ENCODE peak calls at places on chromosomes 13 and 19, in five cellular contexts. One of them, this sample, is unnamed. For H3K4me1, the result is how much of the 10 kb centered on the place peaks cover.

GRCh38 chr13:19910336-19911072 is 47.1 kb upstream of the ZMYM5 start:
- DNase-seq in left lung: no peak
- DNase-seq in OCI-LY7: no peak
- DNase-seq in right lobe of liver: no peak
- DNase-seq in BE2C: no peak
- DNase-seq in this sample: no peak

GRCh38 chr19:18507727-18508440 is 14.0 kb downstream of the ELL start:
- DNase-seq in left lung: no peak
- DNase-seq in OCI-LY7: no peak
- DNase-seq in right lobe of liver: no peak
- DNase-seq in BE2C: no peak
- DNase-seq in this sample: no peak

GRCh38 chr13:27953671-27954405 is 15.3 kb downstream of the CDX2 start:
- DNase-seq in right lobe of liver: peak
- DNase-seq in OCI-LY7: no peak
- DNase-seq in left lung: peak
- DNase-seq in BE2C: peak
- DNase-seq in this sample: peak

GRCh38 chr13:51862965-51863364 is 1.2 kb downstream of the CCDC70 start:
- DNase-seq in BE2C: no peak
- DNase-seq in left lung: no peak
- DNase-seq in right lobe of liver: no peak
- DNase-seq in OCI-LY7: no peak
- DNase-seq in this sample: no peak

GRCh38 chr19:55005684-55006488 is 32.2 kb downstream of the GP6 start:
- DNase-seq in left lung: peak
- DNase-seq in right lobe of liver: no peak
- DNase-seq in BE2C: peak
- DNase-seq in OCI-LY7: peak
- DNase-seq in this sample: no peak

GRCh38 chr19:5691930-5692784 is 2.1 kb downstream of the RPL36 start:
- DNase-seq in left lung: no peak
- DNase-seq in OCI-LY7: peak
- DNase-seq in right lobe of liver: no peak
- DNase-seq in BE2C: peak
- DNase-seq in this sample: no peak

GRCh38 chr13:46621133-46621532 is 68.2 kb downstream of the LRCH1 start:
- DNase-seq in OCI-LY7: no peak
- DNase-seq in left lung: no peak
- DNase-seq in right lobe of liver: no peak
- DNase-seq in BE2C: peak
- DNase-seq in this sample: no peak

GRCh38 chr13:44013666-44014291 is 134.1 kb downstream of the LACC1 start:
- DNase-seq in left lung: no peak
- DNase-seq in BE2C: no peak
- DNase-seq in OCI-LY7: no peak
- DNase-seq in right lobe of liver: no peak
- DNase-seq in this sample: peak

GRCh38 chr13:32984857-32985626 is 31.2 kb upstream of the KL start:
- DNase-seq in OCI-LY7: no peak
- DNase-seq in right lobe of liver: no peak
- DNase-seq in BE2C: no peak
- DNase-seq in left lung: no peak
- DNase-seq in this sample: no peak

GRCh38 chr19:52786078-52786463 is 520 bp downstream of the ZNF600 start:
- DNase-seq in OCI-LY7: no peak
- DNase-seq in left lung: no peak
- DNase-seq in BE2C: no peak
- DNase-seq in right lobe of liver: no peak
- DNase-seq in this sample: peak

GRCh38 chr13:95660981-95661581 is 15.9 kb upstream of the DNAJC3 start:
- DNase-seq in left lung: no peak
- DNase-seq in BE2C: peak
- DNase-seq in OCI-LY7: peak
- DNase-seq in right lobe of liver: no peak
- DNase-seq in this sample: no peak

GRCh38 chr13:34435338-34435737 is 506.7 kb upstream of the NBEA start:
- DNase-seq in OCI-LY7: no peak
- DNase-seq in left lung: no peak
- DNase-seq in right lobe of liver: no peak
- DNase-seq in BE2C: peak
- DNase-seq in this sample: no peak

GRCh38 chr13:43357435-43358065 is 334.2 kb downstream of the DNAJC15 start:
- DNase-seq in right lobe of liver: no peak
- DNase-seq in BE2C: no peak
- DNase-seq in left lung: no peak
- DNase-seq in OCI-LY7: no peak
- DNase-seq in this sample: no peak

GRCh38 chr19:46517471-46517870 is 21.8 kb upstream of the PNMA8B start:
- DNase-seq in right lobe of liver: no peak
- DNase-seq in left lung: no peak
- DNase-seq in OCI-LY7: no peak
- DNase-seq in BE2C: no peak
- DNase-seq in this sample: no peak

GRCh38 chr13:112822851-112823250 is 133.0 kb downstream of the ATP11A start:
- DNase-seq in OCI-LY7: no peak
- DNase-seq in right lobe of liver: no peak
- DNase-seq in BE2C: no peak
- DNase-seq in left lung: no peak
- DNase-seq in this sample: peak

GRCh38 chr13:91406619-91407018 is 8.2 kb downstream of the GPC5 start:
- DNase-seq in OCI-LY7: peak
- DNase-seq in BE2C: peak
- DNase-seq in left lung: no peak
- DNase-seq in right lobe of liver: no peak
- DNase-seq in this sample: no peak

GRCh38 chr13:101308247-101309013 is 107.9 kb downstream of the NALCN start:
- DNase-seq in OCI-LY7: no peak
- DNase-seq in BE2C: no peak
- DNase-seq in right lobe of liver: no peak
- DNase-seq in left lung: no peak
- DNase-seq in this sample: no peak

GRCh38 chr19:1942934-1943555 is 2.1 kb downstream of the CSNK1G2 start:
- DNase-seq in BE2C: no peak
- DNase-seq in right lobe of liver: no peak
- DNase-seq in OCI-LY7: peak
- DNase-seq in left lung: no peak
- DNase-seq in this sample: no peak

DNA sequence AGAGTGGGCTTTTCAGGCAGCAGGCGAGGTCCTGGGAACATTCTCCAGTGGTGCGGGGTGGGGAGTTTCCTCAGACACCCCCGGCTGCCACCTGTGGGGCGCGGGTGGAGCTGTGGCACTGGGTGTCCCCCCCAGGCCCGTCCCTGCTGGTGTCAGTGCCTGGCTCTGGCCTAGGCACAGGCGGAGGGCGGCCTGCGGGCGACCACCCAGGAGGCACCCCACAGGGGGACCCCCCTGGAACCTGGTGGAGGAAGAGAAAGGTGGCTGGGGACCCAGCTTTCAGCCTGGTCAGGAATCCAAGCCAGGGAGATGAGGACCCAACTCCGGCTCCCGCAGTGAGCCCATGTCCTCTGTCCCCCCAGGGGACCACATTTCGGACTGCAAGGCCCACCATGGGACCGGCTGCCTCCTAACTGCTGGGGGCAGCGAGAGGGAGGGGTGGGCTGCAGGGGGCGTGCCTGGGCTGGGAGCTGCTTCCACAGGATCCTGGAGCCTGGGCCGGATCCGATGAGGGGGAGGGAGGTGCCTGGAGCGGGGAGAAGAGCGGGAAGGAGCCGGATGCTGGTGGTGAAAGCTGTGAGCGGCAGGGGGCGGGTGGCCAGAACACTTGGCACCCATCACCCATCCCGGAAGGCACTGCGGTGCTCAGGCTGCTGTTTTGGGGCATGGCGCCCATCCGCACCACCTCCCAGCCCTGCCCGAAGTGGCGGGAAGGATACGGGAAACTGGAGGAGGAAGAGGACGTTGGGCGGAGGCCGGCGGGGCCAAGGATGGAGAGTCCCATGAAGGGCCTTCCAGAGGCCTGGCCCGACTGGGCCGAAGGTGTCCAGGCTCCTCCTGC is 5.5 kb upstream of the CTXN1 start:
- DNase-seq in BE2C: no peak
- DNase-seq in OCI-LY7: no peak
- DNase-seq in right lobe of liver: no peak
- DNase-seq in left lung: peak
- DNase-seq in this sample: peak
- H3K4me1 ChIP-seq in BE2C: under half
- H3K4me1 ChIP-seq in OCI-LY7: under half
- H3K4me1 ChIP-seq in right lobe of liver: under half
- H3K4me1 ChIP-seq in left lung: under half
- H3K4me1 ChIP-seq in this sample: under half

GRCh38 chr13:99600318-99600717 is 99.0 kb downstream of the TM9SF2 start:
- DNase-seq in OCI-LY7: peak
- DNase-seq in BE2C: no peak
- DNase-seq in left lung: no peak
- DNase-seq in right lobe of liver: no peak
- DNase-seq in this sample: no peak
- TF ChIP-seq CTCF in OCI-LY7: peak
- TF ChIP-seq CTCF in BE2C: peak
- TF ChIP-seq CTCF in left lung: no peak
- TF ChIP-seq CTCF in right lobe of liver: no peak
- TF ChIP-seq CTCF in this sample: no peak

GRCh38 chr19:44747739-44748425 is 626 bp upstream of the BCL3 start:
- DNase-seq in OCI-LY7: no peak
- DNase-seq in right lobe of liver: peak
- DNase-seq in BE2C: peak
- DNase-seq in left lung: peak
- DNase-seq in this sample: peak
- H3K4me1 ChIP-seq in OCI-LY7: half or more
- H3K4me1 ChIP-seq in right lobe of liver: under half
- H3K4me1 ChIP-seq in BE2C: under half
- H3K4me1 ChIP-seq in left lung: half or more
- H3K4me1 ChIP-seq in this sample: under half

GRCh38 chr13:70960841-70961443 is 852.7 kb upstream of the KLHL1 start:
- DNase-seq in left lung: no peak
- DNase-seq in OCI-LY7: peak
- DNase-seq in BE2C: peak
- DNase-seq in right lobe of liver: no peak
- DNase-seq in this sample: no peak
- TF ChIP-seq CTCF in left lung: no peak
- TF ChIP-seq CTCF in OCI-LY7: peak
- TF ChIP-seq CTCF in BE2C: peak
- TF ChIP-seq CTCF in right lobe of liver: peak
- TF ChIP-seq CTCF in this sample: peak

GRCh38 chr13:97241761-97242160 is 19.6 kb downstream of the MBNL2 start:
- DNase-seq in left lung: no peak
- DNase-seq in OCI-LY7: no peak
- DNase-seq in BE2C: no peak
- DNase-seq in right lobe of liver: no peak
- DNase-seq in this sample: no peak
- H3K4me1 ChIP-seq in left lung: half or more
- H3K4me1 ChIP-seq in OCI-LY7: under half
- H3K4me1 ChIP-seq in BE2C: under half
- H3K4me1 ChIP-seq in right lobe of liver: under half
- H3K4me1 ChIP-seq in this sample: under half

GRCh38 chr13:53743906-53744305 is 715.3 kb downstream of the OLFM4 start:
- DNase-seq in right lobe of liver: no peak
- DNase-seq in left lung: no peak
- DNase-seq in BE2C: no peak
- DNase-seq in OCI-LY7: no peak
- DNase-seq in this sample: no peak
- TF ChIP-seq CTCF in right lobe of liver: no peak
- TF ChIP-seq CTCF in left lung: no peak
- TF ChIP-seq CTCF in BE2C: no peak
- TF ChIP-seq CTCF in OCI-LY7: no peak
- TF ChIP-seq CTCF in this sample: no peak

GRCh38 chr19:40580619-40581018 is 3.9 kb downstream of the SHKBP1 start:
- DNase-seq in OCI-LY7: no peak
- DNase-seq in right lobe of liver: no peak
- DNase-seq in BE2C: no peak
- DNase-seq in left lung: no peak
- DNase-seq in this sample: no peak
- H3K4me1 ChIP-seq in OCI-LY7: under half
- H3K4me1 ChIP-seq in right lobe of liver: under half
- H3K4me1 ChIP-seq in BE2C: under half
- H3K4me1 ChIP-seq in left lung: half or more
- H3K4me1 ChIP-seq in this sample: under half